ENCODE peak calls at places on chromosome X, in seven cellular contexts. X is SK-N-SH, E is GM12878, G is HCT116, T is K562, V is H1, P is HepG2. M is an unnamed sample.
A peak's percentile ranks its signal among the peaks of the same experiment; 100 is the strongest.

GRCh38 chrX:101482296-101482695 is 3.0 kb upstream of the ARMCX4 start:
- DNase-seq in X (no peak), E (no peak), G (no peak), T (no peak), V (no peak), P (no peak), M (no peak)

GRCh38 chrX:82208976-82209375 is 1007.1 kb downstream of the SH3BGRL start:
- DNase-seq in X (no peak), E (no peak), G (no peak), T (no peak), V (no peak), P (no peak), M (no peak)

GRCh38 chrX:68945603-68946228 is 116.9 kb downstream of the EFNB1 start:
- DNase-seq in X (no peak), E (no peak), G (no peak), T (peak; percentile 42), V (no peak), P (no peak), M (no peak)

GRCh38 chrX:44915361-44915868 is 42.4 kb downstream of the KDM6A start:
- DNase-seq in X (peak; percentile 54), E (no peak), G (no peak), T (no peak), V (no peak), P (peak; percentile 92), M (no peak)

GRCh38 chrX:132094169-132094568 is 33.7 kb downstream of the FRMD7 start:
- DNase-seq in X (no peak), E (no peak), G (no peak), T (no peak), V (no peak), P (no peak), M (no peak)

GRCh38 chrX:131783555-131784338 is 239.4 kb upstream of the STK26 start:
- DNase-seq in X (no peak), E (peak; percentile 90), G (no peak), T (no peak), V (no peak), P (no peak), M (no peak)

GRCh38 chrX:64447207-64447606 is 52.0 kb upstream of the MTMR8 start:
- DNase-seq in X (no peak), E (no peak), G (no peak), T (no peak), V (no peak), P (no peak), M (no peak)

GRCh38 chrX:82528525-82528924 is 979.6 kb upstream of the POU3F4 start:
- DNase-seq in X (no peak), E (no peak), G (no peak), T (no peak), V (no peak), P (no peak), M (no peak)

GRCh38 chrX:106894392-106894909 is 8.7 kb downstream of the RIPPLY1 start:
- DNase-seq in X (peak; percentile 59), E (no peak), G (peak; percentile 63), T (peak; percentile 54), V (peak; percentile 2), P (peak; percentile 60), M (peak; percentile 2)

GRCh38 chrX:11867610-11868345 is 109.7 kb downstream of the MSL3 start:
- DNase-seq in X (no peak), E (no peak), G (no peak), T (no peak), V (no peak), P (no peak), M (no peak)

GRCh38 chrX:11566158-11566557 is 99.6 kb downstream of the ARHGAP6 start:
- DNase-seq in X (no peak), E (no peak), G (no peak), T (no peak), V (no peak), P (no peak), M (no peak)

GRCh38 chrX:1291110-1291740 is 22.6 kb downstream of the CSF2RA start:
- DNase-seq in X (no peak), E (no peak), G (no peak), T (no peak), V (no peak), P (no peak), M (no peak)

GRCh38 chrX:71912156-71912555 is 1.5 kb downstream of the NHSL2 start:
- DNase-seq in X (no peak), E (no peak), G (no peak), T (no peak), V (no peak), P (no peak), M (no peak)

GRCh38 chrX:117063224-117063623 is 600.4 kb upstream of the CT83 start:
- DNase-seq in X (no peak), E (no peak), G (no peak), T (no peak), V (no peak), P (no peak), M (no peak)

GRCh38 chrX:30863969-30864368 is 25.1 kb downstream of the TAB3 start:
- DNase-seq in X (no peak), E (no peak), G (no peak), T (no peak), V (no peak), P (no peak), M (no peak)

GRCh38 chrX:56268888-56269287 is 36.7 kb downstream of the KLF8 start:
- DNase-seq in X (no peak), E (no peak), G (no peak), T (no peak), V (no peak), P (no peak), M (no peak)

GRCh38 chrX:107205770-107206696 is at the start of the genes DNAAF6 and NUP62CL:
- DNase-seq in X (peak; percentile 77), E (peak; percentile 28), G (peak; percentile 80), T (peak; percentile 95), V (peak; percentile 75), P (peak; percentile 81), M (no peak)

GRCh38 chrX:11395859-11396258 is 102.6 kb downstream of the AMELX start:
- DNase-seq in X (no peak), E (no peak), G (no peak), T (no peak), V (no peak), P (no peak), M (no peak)

GRCh38 chrX:113457719-113458118 is 617.1 kb upstream of the AMOT start:
- DNase-seq in X (no peak), E (no peak), G (no peak), T (no peak), V (no peak), P (no peak), M (no peak)

GRCh38 chrX:142804085-142804484 is 221.6 kb upstream of the SPANXN4 start:
- DNase-seq in X (peak; percentile 4), E (no peak), G (no peak), T (no peak), V (no peak), P (no peak), M (no peak)

GRCh38 chrX:39670281-39670680 is 427.5 kb downstream of the BCOR start:
- DNase-seq in X (no peak), E (no peak), G (no peak), T (no peak), V (no peak), P (no peak), M (no peak)

GRCh38 chrX:39672405-39672804 is 425.4 kb downstream of the BCOR start:
- DNase-seq in X (no peak), E (no peak), G (no peak), T (no peak), V (no peak), P (no peak), M (no peak)

GRCh38 chrX:39667191-39667590 is 430.6 kb downstream of the BCOR start:
- DNase-seq in X (no peak), E (no peak), G (no peak), T (no peak), V (no peak), P (no peak), M (no peak)

GRCh38 chrX:39667746-39668507 is 429.8 kb downstream of the BCOR start:
- DNase-seq in X (no peak), E (no peak), G (no peak), T (no peak), V (no peak), P (no peak), M (no peak)

DNA sequence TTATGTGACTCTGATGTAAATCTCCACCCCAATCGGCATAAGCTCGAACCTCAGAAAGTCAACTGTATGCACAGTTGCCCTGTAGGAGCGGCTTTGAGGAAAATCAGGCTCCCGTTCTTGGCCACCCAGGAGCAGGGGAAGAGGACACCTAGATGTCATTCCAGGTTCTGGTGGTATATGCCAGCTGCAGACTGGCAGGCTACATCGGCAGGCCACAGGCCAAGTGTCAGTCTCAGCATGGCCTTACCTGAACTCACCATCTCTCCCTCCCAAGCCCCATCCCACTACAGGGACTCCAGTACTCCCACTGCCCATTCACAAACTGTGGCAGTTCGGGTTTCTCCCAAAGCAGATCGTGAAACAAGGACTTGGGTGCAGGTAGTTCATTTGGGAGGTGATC is 428.1 kb downstream of the BCOR start:
- DNase-seq in X (no peak), E (no peak), G (no peak), T (no peak), V (no peak), P (no peak), M (no peak)
- TF ChIP-seq JUND in X (no peak), E (no peak), G (no peak), T (no peak), V (no peak), P (no peak), M (no peak)

DNA sequence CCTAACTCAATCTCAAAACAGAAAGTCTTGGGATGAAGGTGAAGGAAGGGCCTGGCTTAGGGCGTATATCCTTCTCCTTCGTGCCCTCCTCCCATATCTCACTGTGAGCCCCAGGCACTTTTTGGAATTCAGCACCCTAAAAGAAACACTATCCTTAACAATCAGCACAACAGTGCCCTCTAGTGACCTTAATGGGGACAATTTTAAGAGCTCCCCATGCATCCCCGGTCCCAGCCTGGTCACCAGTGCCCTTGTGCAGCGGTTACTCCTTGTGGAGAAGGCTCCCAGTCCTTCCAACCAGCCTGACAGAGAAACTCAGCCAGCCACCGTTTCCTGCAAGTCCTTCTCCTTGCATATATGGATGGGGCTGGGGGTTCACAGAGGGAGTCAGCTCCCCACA is 4.2 kb downstream of the PAK3 start:
- DNase-seq in X (peak; percentile 69), E (no peak), G (peak; percentile 10), T (peak; percentile 57), V (no peak), P (peak; percentile 8), M (peak; percentile 37)
- TF ChIP-seq JUND in X (no peak), E (no peak), G (no peak), T (no peak), V (no peak), P (no peak), M (no peak)

GRCh38 chrX:13151806-13152510 is 107.5 kb upstream of the FAM9C start:
- DNase-seq in X (no peak), E (no peak), G (no peak), T (no peak), V (no peak), P (no peak), M (no peak)
- TF ChIP-seq JUND in X (no peak), E (no peak), G (no peak), T (no peak), V (no peak), P (no peak), M (no peak)

DNA sequence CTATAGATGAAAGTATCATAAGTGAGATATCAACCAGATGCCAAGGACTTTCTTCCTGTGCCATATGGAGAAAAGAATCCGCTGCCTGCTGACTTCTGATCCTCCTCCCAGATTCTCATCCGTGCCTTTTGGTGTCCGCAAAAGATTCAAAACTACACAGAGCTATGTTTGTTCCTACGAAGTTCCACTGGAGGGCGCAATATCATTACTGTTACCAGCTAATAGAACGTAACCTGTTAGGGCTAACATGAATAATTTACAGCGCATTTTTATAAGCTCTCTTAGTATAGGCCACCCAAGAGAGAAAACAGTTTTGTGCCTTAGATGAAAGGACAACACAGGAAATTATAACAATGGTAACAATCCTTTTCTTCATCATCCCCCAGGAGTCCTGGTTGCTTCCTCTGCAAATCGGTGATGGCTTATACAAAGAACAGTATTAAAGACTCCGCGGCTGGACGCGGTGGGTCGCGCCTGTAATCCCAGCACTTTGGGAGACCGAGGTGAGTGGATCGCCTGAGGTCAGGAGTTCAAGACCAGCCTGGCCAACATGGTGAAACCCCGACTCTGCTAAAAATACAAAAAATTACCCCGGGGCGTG is 22.8 kb upstream of the CENPVL3 start:
- DNase-seq in X (peak; percentile 54), E (no peak), G (peak; percentile 36), T (peak; percentile 7), V (no peak), P (peak; percentile 12), M (no peak)
- TF ChIP-seq JUND in X (no peak), E (no peak), G (no peak), T (no peak), V (no peak), P (no peak), M (no peak)

M was measured in T47D.